ENCODE peak calls at places on chromosomes 2 and 18, in eight cellular contexts. One of them, this sample, is unnamed.

GRCh38 chr2:152493417-152493816 is 158.4 kb downstream of the FMNL2 start:
- DNase-seq in substantia nigra: peak
- DNase-seq in 8988T: no peak
- DNase-seq in lower leg skin: no peak
- DNase-seq in GM04504: no peak
- DNase-seq in activated CD8-positive, alpha-beta memory T cell treated with anti-CD3 and anti-CD28 coated beads for 24 hours: no peak
- DNase-seq in posterior cingulate gyrus: no peak
- DNase-seq in T-helper 22 cell: no peak
- DNase-seq in this sample: no peak

GRCh38 chr2:224134003-224134734 is 95.1 kb upstream of the SERPINE2 start:
- DNase-seq in GM04504: no peak
- DNase-seq in substantia nigra: no peak
- DNase-seq in lower leg skin: no peak
- DNase-seq in activated CD8-positive, alpha-beta memory T cell treated with anti-CD3 and anti-CD28 coated beads for 24 hours: no peak
- DNase-seq in T-helper 22 cell: no peak
- DNase-seq in 8988T: no peak
- DNase-seq in posterior cingulate gyrus: no peak
- DNase-seq in this sample: no peak

GRCh38 chr2:239734436-239735005 is 290.6 kb downstream of the NDUFA10 start:
- DNase-seq in lower leg skin: no peak
- DNase-seq in T-helper 22 cell: no peak
- DNase-seq in 8988T: no peak
- DNase-seq in posterior cingulate gyrus: no peak
- DNase-seq in substantia nigra: no peak
- DNase-seq in activated CD8-positive, alpha-beta memory T cell treated with anti-CD3 and anti-CD28 coated beads for 24 hours: no peak
- DNase-seq in GM04504: no peak
- DNase-seq in this sample: no peak

GRCh38 chr2:88575630-88576029 is 51.6 kb downstream of the EIF2AK3 start:
- DNase-seq in posterior cingulate gyrus: no peak
- DNase-seq in T-helper 22 cell: no peak
- DNase-seq in activated CD8-positive, alpha-beta memory T cell treated with anti-CD3 and anti-CD28 coated beads for 24 hours: no peak
- DNase-seq in 8988T: no peak
- DNase-seq in substantia nigra: no peak
- DNase-seq in GM04504: no peak
- DNase-seq in lower leg skin: no peak
- DNase-seq in this sample: no peak

GRCh38 chr2:73985318-73986084 is 791 bp downstream of the TET3 start:
- DNase-seq in lower leg skin: peak
- DNase-seq in posterior cingulate gyrus: peak
- DNase-seq in GM04504: no peak
- DNase-seq in activated CD8-positive, alpha-beta memory T cell treated with anti-CD3 and anti-CD28 coated beads for 24 hours: peak
- DNase-seq in substantia nigra: peak
- DNase-seq in 8988T: no peak
- DNase-seq in T-helper 22 cell: peak
- DNase-seq in this sample: peak

GRCh38 chr18:58953627-58954026 is 89.0 kb downstream of the ZNF532 start:
- DNase-seq in GM04504: no peak
- DNase-seq in T-helper 22 cell: no peak
- DNase-seq in activated CD8-positive, alpha-beta memory T cell treated with anti-CD3 and anti-CD28 coated beads for 24 hours: no peak
- DNase-seq in posterior cingulate gyrus: no peak
- DNase-seq in lower leg skin: no peak
- DNase-seq in 8988T: no peak
- DNase-seq in substantia nigra: peak
- DNase-seq in this sample: no peak

GRCh38 chr2:136932700-136933099 is 167.4 kb downstream of the THSD7B start:
- DNase-seq in T-helper 22 cell: no peak
- DNase-seq in GM04504: no peak
- DNase-seq in posterior cingulate gyrus: no peak
- DNase-seq in lower leg skin: no peak
- DNase-seq in 8988T: no peak
- DNase-seq in substantia nigra: no peak
- DNase-seq in activated CD8-positive, alpha-beta memory T cell treated with anti-CD3 and anti-CD28 coated beads for 24 hours: no peak
- DNase-seq in this sample: peak

GRCh38 chr2:54768772-54769428 is 45.4 kb downstream of the EML6 start:
- DNase-seq in lower leg skin: no peak
- DNase-seq in posterior cingulate gyrus: no peak
- DNase-seq in substantia nigra: no peak
- DNase-seq in GM04504: no peak
- DNase-seq in 8988T: no peak
- DNase-seq in T-helper 22 cell: no peak
- DNase-seq in activated CD8-positive, alpha-beta memory T cell treated with anti-CD3 and anti-CD28 coated beads for 24 hours: no peak
- DNase-seq in this sample: no peak

GRCh38 chr2:45169339-45170190 is 160.3 kb upstream of the SIX2 start:
- DNase-seq in activated CD8-positive, alpha-beta memory T cell treated with anti-CD3 and anti-CD28 coated beads for 24 hours: peak
- DNase-seq in 8988T: no peak
- DNase-seq in lower leg skin: no peak
- DNase-seq in T-helper 22 cell: no peak
- DNase-seq in GM04504: no peak
- DNase-seq in substantia nigra: no peak
- DNase-seq in posterior cingulate gyrus: no peak
- DNase-seq in this sample: peak